ENCODE peak calls at places on chromosomes 6 and 20, in nine cellular contexts. G is left lung, R is psoas muscle, C is ascending aorta, J is cardiac muscle cell, O is upper lobe of right lung, V is prostate gland, P is tibial nerve, I is spleen. A is an unnamed sample.

GRCh38 chr20:24662286-24662685 is 192.9 kb downstream of the SYNDIG1 start:
- DNase-seq in J (no peak), I (peak; percentile 37), G (no peak), R (no peak), O (no peak), P (no peak), V (no peak), C (no peak), A (no peak)

GRCh38 chr6:82045965-82046756 is 201.4 kb downstream of the IBTK start:
- DNase-seq in V (no peak), G (no peak), I (no peak), P (no peak), O (no peak), C (no peak), J (peak; percentile 54), R (no peak), A (peak; percentile 61)

GRCh38 chr20:57069442-57069841 is 197.0 kb downstream of the BMP7 start:
- DNase-seq in O (no peak), V (no peak), I (no peak), R (no peak), C (no peak), J (no peak), G (no peak), P (no peak), A (no peak)

GRCh38 chr20:49685809-49686208 is 27.9 kb downstream of the B4GALT5 start:
- DNase-seq in P (no peak), V (no peak), G (no peak), R (no peak), O (no peak), J (peak; percentile 74), C (no peak), I (no peak), A (no peak)

GRCh38 chr6:131183427-131184095 is 48.3 kb downstream of the AKAP7 start:
- DNase-seq in G (peak; percentile 60), I (no peak), V (no peak), R (no peak), O (no peak), P (no peak), C (no peak), J (no peak), A (no peak)

GRCh38 chr6:166145751-166146150 is 21.9 kb downstream of the TBXT start:
- DNase-seq in G (no peak), V (no peak), O (no peak), R (no peak), P (no peak), C (no peak), I (no peak), J (no peak), A (no peak)

GRCh38 chr6:11921017-11921438 is 91.1 kb upstream of the HIVEP1 start:
- DNase-seq in V (no peak), I (no peak), R (peak; percentile 69), C (peak; percentile 84), P (peak; percentile 34), J (peak; percentile 83), G (no peak), O (no peak), A (peak; percentile 71)

GRCh38 chr20:63699466-63700198 is 3.2 kb downstream of the TNFRSF6B start:
- DNase-seq in J (no peak), P (peak; percentile 4), O (no peak), C (peak; percentile 63), I (peak; percentile 70), R (peak; percentile 61), V (no peak), G (peak; percentile 70), A (no peak)

GRCh38 chr6:111080713-111081112 is 6.6 kb upstream of the SLC16A10 start:
- DNase-seq in I (no peak), G (no peak), V (no peak), O (no peak), R (no peak), P (no peak), J (no peak), C (no peak), A (no peak)

GRCh38 chr20:58479666-58480454 is 35.3 kb downstream of the APCDD1L start:
- DNase-seq in P (no peak), I (no peak), V (no peak), O (no peak), G (no peak), R (no peak), J (no peak), C (peak; percentile 38), A (no peak)

GRCh38 chr6:157187182-157188093 is 135.9 kb downstream of the TMEM242 start:
- DNase-seq in R (no peak), O (no peak), P (no peak), C (no peak), V (peak; percentile 64), G (no peak), J (no peak), I (no peak), A (no peak)

GRCh38 chr6:112338310-112338709 is 8.8 kb upstream of the RFPL4B start:
- DNase-seq in O (no peak), C (no peak), P (no peak), R (no peak), G (no peak), J (no peak), V (no peak), I (no peak), A (no peak)

GRCh38 chr6:101226677-101227135 is 166.8 kb upstream of the GRIK2 start:
- DNase-seq in P (no peak), C (no peak), J (peak; percentile 58), I (peak; percentile 67), R (no peak), O (no peak), V (no peak), G (peak; percentile 50), A (no peak)

GRCh38 chr20:24977797-24978196 is 14.8 kb downstream of the APMAP start:
- DNase-seq in R (no peak), O (no peak), C (no peak), G (no peak), J (no peak), V (no peak), P (no peak), I (peak; percentile 34), A (no peak)

GRCh38 chr6:134117409-134117808 is 65.0 kb upstream of the SLC2A12 start:
- DNase-seq in V (no peak), G (no peak), O (no peak), P (no peak), C (no peak), J (peak; percentile 19), R (no peak), I (no peak), A (no peak)

GRCh38 chr6:29720863-29721262 is 2.4 kb upstream of the HLA-F start:
- DNase-seq in O (no peak), G (no peak), I (no peak), V (no peak), R (no peak), J (no peak), C (no peak), P (no peak), A (no peak)

GRCh38 chr6:37242042-37242428 is 15.5 kb upstream of the TBC1D22B start:
- DNase-seq in G (no peak), R (no peak), J (no peak), I (no peak), V (no peak), O (no peak), C (no peak), P (no peak), A (no peak)

GRCh38 chr6:37243131-37243815 is 14.3 kb upstream of the TBC1D22B start:
- DNase-seq in O (no peak), R (no peak), V (no peak), I (no peak), G (no peak), C (no peak), J (no peak), P (no peak), A (no peak)

GRCh38 chr6:37242429-37243052 is 15.0 kb upstream of the TBC1D22B start:
- DNase-seq in J (peak; percentile 98), I (no peak), G (no peak), C (peak; percentile 88), P (peak; percentile 60), O (no peak), R (no peak), V (peak; percentile 36), A (peak; percentile 99)

GRCh38 chr6:37243816-37244370 is 13.7 kb upstream of the TBC1D22B start:
- DNase-seq in J (no peak), V (no peak), G (no peak), O (no peak), C (no peak), R (no peak), I (no peak), P (no peak), A (no peak)

DNA sequence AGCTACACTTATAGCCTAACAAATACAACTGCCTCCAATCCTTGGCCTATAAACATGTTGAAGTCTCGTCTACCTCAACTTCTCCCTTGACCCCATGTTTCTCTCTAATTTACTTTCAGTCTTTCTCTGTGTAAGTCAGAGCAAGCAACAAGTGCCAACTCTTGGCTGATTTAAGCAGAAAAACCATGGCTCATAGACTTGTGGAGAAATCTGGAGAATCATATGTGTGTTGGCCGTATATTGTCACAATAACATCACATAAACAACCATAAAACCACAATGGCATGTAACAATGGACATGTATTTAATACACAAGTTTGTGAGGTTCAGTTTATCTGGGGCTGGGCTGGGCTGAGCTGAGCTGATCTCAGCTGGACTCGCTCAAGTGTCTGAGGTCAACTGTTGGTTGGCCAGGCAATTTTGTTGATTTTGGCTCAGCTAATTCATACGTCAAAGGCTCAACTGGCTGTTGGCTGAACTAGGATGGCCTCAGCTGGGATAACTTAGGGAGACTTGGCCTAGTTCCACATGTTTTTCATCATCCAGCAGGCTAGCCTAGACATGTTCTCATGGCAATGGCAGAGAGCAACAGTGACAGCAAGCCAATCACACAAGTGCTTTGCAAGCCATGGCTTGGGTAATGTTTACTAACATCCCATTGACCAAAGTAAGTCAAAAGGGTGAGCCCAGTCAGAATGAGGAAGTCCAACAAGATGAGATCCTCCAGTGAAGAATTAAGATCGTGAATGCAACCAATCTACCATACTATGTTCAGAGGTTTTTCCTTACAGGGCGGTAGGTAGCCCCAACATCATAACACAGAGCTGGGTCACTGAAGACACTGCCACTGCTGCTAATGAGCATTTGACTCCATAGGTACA is 12.9 kb upstream of the TBC1D22B start:
- DNase-seq in J (peak; percentile 100), I (no peak), P (peak; percentile 91), V (peak; percentile 91), G (no peak), R (peak; percentile 73), O (peak; percentile 70), C (peak; percentile 97), A (peak; percentile 82)
- H3K4me3 ChIP-seq in J (no peak overlapping the region), I (no peak overlapping the region), P (no peak overlapping the region), V (no peak overlapping the region), G (no peak overlapping the region), R (peak overlapping the region; percentile 7), O (no peak overlapping the region), C (no peak overlapping the region), A (no peak overlapping the region)

GRCh38 chr6:168737481-168737880 is 296.5 kb downstream of the SMOC2 start:
- DNase-seq in C (no peak), I (no peak), J (peak; percentile 44), V (no peak), P (no peak), R (no peak), G (no peak), O (no peak), A (peak; percentile 5)
- TF ChIP-seq CTCF in C (no peak), I (no peak), J (peak; percentile 6), V (no peak), P (no peak), R (no peak), G (no peak), O (no peak), A (peak; percentile 1)

GRCh38 chr6:33443619-33444504 is 10.5 kb upstream of the ZBTB9 start:
- DNase-seq in V (no peak), R (no peak), J (no peak), G (no peak), C (no peak), P (no peak), I (no peak), O (no peak), A (no peak)
- H3K36me3 ChIP-seq in V (no peaks in the 10 kb centered on the region), R (peaks cover 9% of the 10 kb centered on the region), J (peaks cover 43% of the 10 kb centered on the region), G (peaks cover 63% of the 10 kb centered on the region), C (peaks cover 68% of the 10 kb centered on the region), P (peaks cover 4% of the 10 kb centered on the region), I (peaks cover 26% of the 10 kb centered on the region), O (peaks cover 28% of the 10 kb centered on the region), A (peaks cover 3% of the 10 kb centered on the region)

GRCh38 chr20:9837634-9838033 is 1.2 kb downstream of the PAK5 start:
- DNase-seq in P (no peak), J (no peak), O (no peak), G (no peak), C (no peak), I (no peak), R (no peak), V (no peak), A (no peak)
- H3K4me3 ChIP-seq in P (no peak overlapping the region), J (no peak overlapping the region), O (no peak overlapping the region), G (no peak overlapping the region), C (peak overlapping the region; percentile 53), I (no peak overlapping the region), R (no peak overlapping the region), V (no peak overlapping the region), A (no peak overlapping the region)